ENCODE peak calls at places on chromosome 1, in five cellular contexts. B, M, U, I and F are unnamed samples.
A peak's percentile ranks its signal among the peaks of the same experiment; 100 is the strongest.

GRCh38 chr1:214303538-214303937 is 22.6 kb downstream of the SMYD2 start:
- DNase-seq in B (no peak), M (peak; percentile 28), U (no peak), I (no peak), F (no peak)

GRCh38 chr1:232422901-232423300 is 207.0 kb downstream of the SIPA1L2 start:
- DNase-seq in B (no peak), M (peak; percentile 58), U (no peak), I (no peak), F (no peak)

GRCh38 chr1:192762265-192762664 is 46.6 kb upstream of the RGS2 start:
- DNase-seq in B (no peak), M (no peak), U (no peak), I (no peak), F (no peak)

GRCh38 chr1:83596331-83596730 is 402.6 kb downstream of the TTLL7 start:
- DNase-seq in B (no peak), M (no peak), U (no peak), I (no peak), F (no peak)

GRCh38 chr1:94243665-94244064 is 6.3 kb upstream of the ARHGAP29 start:
- DNase-seq in B (no peak), M (no peak), U (no peak), I (no peak), F (no peak)

GRCh38 chr1:27332536-27333281 is 9.1 kb upstream of the SYTL1 start:
- DNase-seq in B (no peak), M (peak; percentile 45), U (no peak), I (peak; percentile 68), F (no peak)

GRCh38 chr1:61171915-61172485 is 89.6 kb downstream of the NFIA start:
- DNase-seq in B (no peak), M (peak; percentile 62), U (no peak), I (no peak), F (no peak)

GRCh38 chr1:19000065-19000464 is 43.6 kb upstream of the IFFO2 start:
- DNase-seq in B (no peak), M (peak; percentile 44), U (no peak), I (no peak), F (no peak)

GRCh38 chr1:44168520-44169098 is 27.2 kb upstream of the KLF18 start:
- DNase-seq in B (no peak), M (no peak), U (peak; percentile 6), I (no peak), F (no peak)

GRCh38 chr1:183769956-183770815 is 34.7 kb upstream of the RGL1 start:
- DNase-seq in B (no peak), M (peak; percentile 30), U (no peak), I (no peak), F (no peak)

GRCh38 chr1:190904091-190904695 is 426.5 kb upstream of the BRINP3 start:
- DNase-seq in B (no peak), M (peak; percentile 47), U (no peak), I (no peak), F (no peak)

GRCh38 chr1:147762233-147763024 is 2.0 kb upstream of the GJA5 start:
- DNase-seq in B (no peak), M (no peak), U (no peak), I (no peak), F (peak; percentile 21)

GRCh38 chr1:111571987-111572386 is 47.6 kb upstream of the RAP1A start:
- DNase-seq in B (peak; percentile 14), M (peak; percentile 38), U (no peak), I (no peak), F (no peak)

GRCh38 chr1:209349372-209350324 is 233.9 kb upstream of the CAMK1G start:
- DNase-seq in B (no peak), M (peak; percentile 22), U (no peak), I (no peak), F (no peak)

GRCh38 chr1:221800831-221801610 is 59.1 kb upstream of the DUSP10 start:
- DNase-seq in B (no peak), M (no peak), U (no peak), I (no peak), F (no peak)

GRCh38 chr1:16905112-16905855 is 9.5 kb downstream of the RNU1-2 start:
- DNase-seq in B (peak; percentile 65), M (no peak), U (peak; percentile 89), I (no peak), F (peak; percentile 59)

GRCh38 chr1:67557731-67558448 is 127.1 kb upstream of the GADD45A start:
- DNase-seq in B (no peak), M (no peak), U (no peak), I (no peak), F (no peak)

GRCh38 chr1:86429830-86430229 is 5.9 kb downstream of the CLCA2 start:
- DNase-seq in B (peak; percentile 19), M (peak; percentile 97), U (peak; percentile 46), I (no peak), F (no peak)

GRCh38 chr1:111025109-111025508 is 61.4 kb upstream of the LRIF1 start:
- DNase-seq in B (no peak), M (no peak), U (no peak), I (no peak), F (no peak)

GRCh38 chr1:46528297-46528955 is 23.0 kb downstream of the KNCN start:
- DNase-seq in B (no peak), M (peak; percentile 31), U (no peak), I (no peak), F (no peak)

GRCh38 chr1:225230483-225230882 is 197.4 kb downstream of the LBR start:
- DNase-seq in B (no peak), M (no peak), U (no peak), I (no peak), F (peak; percentile 62)

GRCh38 chr1:204623365-204623893 is 62.1 kb downstream of the LRRN2 start:
- DNase-seq in B (peak; percentile 27), M (peak; percentile 41), U (peak; percentile 63), I (no peak), F (no peak)

GRCh38 chr1:219443763-219444162 is 169.1 kb downstream of the ZC3H11B start:
- DNase-seq in B (no peak), M (peak; percentile 47), U (no peak), I (no peak), F (no peak)

GRCh38 chr1:220701974-220702373 is 11.8 kb downstream of the C1orf115 start:
- DNase-seq in B (no peak), M (no peak), U (no peak), I (no peak), F (no peak)

GRCh38 chr1:176996455-176997090 is 167.9 kb downstream of the ASTN1 start:
- DNase-seq in B (no peak), M (no peak), U (no peak), I (no peak), F (no peak)

GRCh38 chr1:86913399-86913895 is 479 bp downstream of the SELENOF start:
- DNase-seq in B (no peak), M (peak; percentile 57), U (peak; percentile 2), I (no peak), F (peak; percentile 28)

DNA sequence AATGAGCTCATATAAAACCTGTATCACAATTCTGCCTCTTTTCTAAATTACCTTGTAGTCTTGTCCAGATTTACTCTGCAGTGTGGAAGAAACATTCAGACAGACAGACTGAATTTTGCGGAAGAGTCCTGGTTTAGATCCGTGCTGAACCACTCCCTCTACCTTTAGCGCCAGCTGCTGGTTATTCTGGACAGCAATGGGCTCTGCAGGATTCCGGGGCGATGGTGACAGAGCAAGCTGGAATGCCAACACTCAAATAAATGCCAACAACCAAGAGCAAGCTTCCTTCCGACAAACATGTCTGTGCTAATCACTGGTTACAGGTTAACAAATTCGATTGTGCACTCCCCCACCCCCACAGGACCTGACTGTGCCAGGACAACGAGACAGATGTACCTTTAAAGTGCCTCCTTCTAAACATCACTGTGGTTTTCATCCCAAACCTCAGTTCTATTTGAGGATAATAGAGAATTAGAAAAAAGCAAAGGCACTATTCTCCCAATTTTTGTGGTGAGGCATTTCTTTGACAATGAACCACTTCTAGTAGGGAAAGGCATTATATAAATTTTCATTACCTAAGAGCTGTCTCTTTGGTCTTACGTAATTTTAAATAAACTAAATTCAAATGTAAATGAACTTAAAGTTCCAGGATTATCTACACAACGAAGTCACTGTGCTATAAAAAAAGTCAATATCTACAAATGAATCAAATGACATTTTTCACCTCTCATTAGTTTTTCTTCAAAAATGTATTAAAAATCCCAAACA is 90.4 kb downstream of the INTS7 start:
- DNase-seq in B (peak; percentile 82), M (peak; percentile 33), U (peak; percentile 93), I (no peak), F (no peak)
- TF ChIP-seq CTCF in B (no peak), M (peak; percentile 36), U (peak; percentile 95), I (peak; percentile 18), F (peak; percentile 43)

GRCh38 chr1:21308847-21309652 is 18.8 kb upstream of the ECE1 start:
- DNase-seq in B (peak; percentile 49), M (peak; percentile 54), U (no peak), I (no peak), F (no peak)
- H3K4me3 ChIP-seq in B (no peak overlapping the region), M (no peak overlapping the region), U (no peak overlapping the region), I (no peak overlapping the region), F (no peak overlapping the region)

GRCh38 chr1:21781971-21782867 is 730 bp downstream of the USP48 start:
- DNase-seq in B (no peak), M (peak; percentile 68), U (peak; percentile 57), I (peak; percentile 73), F (no peak)
- TF ChIP-seq CTCF in B (no peak), M (peak; percentile 33), U (peak; percentile 32), I (peak; percentile 3), F (peak; percentile 26)

GRCh38 chr1:50109647-50110075 is 941 bp downstream of the ELAVL4 start:
- DNase-seq in B (no peak), M (no peak), U (no peak), I (no peak), F (no peak)
- H3K4me3 ChIP-seq in B (no peak overlapping the region), M (no peak overlapping the region), U (no peak overlapping the region), I (no peak overlapping the region), F (no peak overlapping the region)

GRCh38 chr1:112618114-112618720 is 724 bp downstream of the ST7L start:
- DNase-seq in B (no peak), M (peak; percentile 58), U (peak; percentile 21), I (no peak), F (no peak)

GRCh38 chr1:112618721-112619517 is at the start of gene ST7L:
- DNase-seq in B (peak; percentile 75), M (peak; percentile 70), U (peak; percentile 65), I (peak; percentile 86), F (no peak)

GRCh38 chr1:112619518-112620458 is at the start of gene CAPZA1:
- DNase-seq in B (peak; percentile 89), M (peak; percentile 93), U (peak; percentile 89), I (peak; percentile 96), F (peak; percentile 67)

GRCh38 chr1:112614460-112615065 is 4.4 kb downstream of the ST7L start:
- DNase-seq in B (no peak), M (peak; percentile 70), U (peak; percentile 48), I (no peak), F (no peak)
- TF ChIP-seq CTCF in B (no peak), M (peak; percentile 71), U (peak; percentile 55), I (peak; percentile 21), F (peak; percentile 59)

DNA sequence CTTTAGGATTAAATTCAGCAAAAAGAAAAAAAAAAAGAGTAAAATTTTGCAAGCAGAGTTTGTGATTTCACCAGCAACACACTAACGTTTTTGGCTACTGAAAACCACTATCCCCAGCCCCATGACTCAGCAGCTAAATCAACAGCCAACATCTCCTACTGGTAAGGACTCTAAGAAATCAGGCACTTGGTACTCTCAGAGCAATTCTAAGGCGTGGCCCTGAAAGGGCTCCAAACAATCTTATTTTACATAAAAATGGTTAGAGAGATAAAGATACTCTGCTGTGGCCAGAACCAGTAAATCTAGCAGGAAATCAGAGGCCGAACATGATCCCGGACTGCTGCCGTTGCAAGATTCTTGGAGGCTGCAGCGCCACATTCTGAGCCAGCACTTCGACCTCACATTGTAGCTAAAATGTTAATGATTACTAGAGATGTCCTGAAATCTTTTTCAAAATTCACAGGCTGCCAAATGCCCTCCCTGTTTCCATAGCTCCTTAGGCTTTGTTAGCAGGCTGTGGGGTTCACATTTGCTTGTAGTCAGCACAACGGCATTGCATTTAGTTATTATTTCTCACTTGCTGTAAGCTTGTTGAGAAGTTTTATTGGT is 1.7 kb upstream of the ENO1 start:
- DNase-seq in B (peak; percentile 69), M (peak; percentile 98), U (peak; percentile 92), I (no peak), F (peak; percentile 73)
- H3K4me3 ChIP-seq in B (no peak overlapping the region), M (no peak overlapping the region), U (peak overlapping the region; percentile 78), I (peak overlapping the region; percentile 72), F (peak overlapping the region; percentile 95)